ENCODE peak calls at places on chromosomes 7 and 10, in ten cellular contexts. P, X, V, O, H, K, N, Q, I and Y are unnamed samples.

GRCh38 chr10:21329995-21330627 is 195.4 kb downstream of the SKIDA1 start:
- DNase-seq in I (no peak), H (no peak), X (no peak), O (no peak), Q (peak; percentile 57), K (no peak), V (no peak), N (no peak), P (peak; percentile 35), Y (peak; percentile 14)

GRCh38 chr10:24446739-24447138 is 237.8 kb downstream of the KIAA1217 start:
- DNase-seq in O (no peak), V (no peak), K (no peak), H (no peak), X (no peak), P (no peak), I (no peak), N (no peak), Q (no peak), Y (no peak)

GRCh38 chr7:28067171-28067570 is 113.4 kb downstream of the JAZF1 start:
- DNase-seq in Q (no peak), O (no peak), I (no peak), V (no peak), P (no peak), X (no peak), K (no peak), H (no peak), N (no peak), Y (no peak)

GRCh38 chr7:139691253-139691781 is 86.5 kb downstream of the HIPK2 start:
- DNase-seq in O (no peak), V (no peak), X (no peak), N (peak; percentile 81), I (peak; percentile 92), Q (no peak), P (no peak), H (no peak), K (peak; percentile 84), Y (peak; percentile 87)

GRCh38 chr7:122686360-122686878 is 12.5 kb downstream of the RNF133 start:
- DNase-seq in H (no peak), V (no peak), O (no peak), I (no peak), N (no peak), P (no peak), Q (no peak), K (no peak), X (peak; percentile 22), Y (no peak)

GRCh38 chr7:90312745-90313144 is 8.4 kb downstream of the FAM237B start:
- DNase-seq in Q (no peak), N (no peak), O (no peak), X (no peak), H (no peak), I (no peak), K (no peak), V (no peak), P (no peak), Y (peak; percentile 18)

GRCh38 chr10:12902135-12902572 is 99.4 kb downstream of the CCDC3 start:
- DNase-seq in H (peak; percentile 47), O (peak; percentile 50), V (no peak), N (peak; percentile 83), I (peak; percentile 57), X (peak; percentile 59), K (no peak), P (peak; percentile 66), Q (peak; percentile 64), Y (peak; percentile 29)

GRCh38 chr10:124997246-124997790 is 55.4 kb downstream of the ZRANB1 start:
- DNase-seq in P (peak; percentile 19), Q (no peak), X (no peak), K (no peak), V (no peak), H (no peak), I (no peak), O (no peak), N (no peak), Y (no peak)

GRCh38 chr7:10312942-10313341 is 660.7 kb upstream of the PHF14 start:
- DNase-seq in V (no peak), K (no peak), Q (no peak), N (no peak), O (no peak), I (no peak), P (no peak), H (no peak), X (no peak), Y (no peak)

GRCh38 chr7:130959743-130960207 is 225.8 kb upstream of the KLF14 start:
- DNase-seq in O (no peak), P (no peak), Q (no peak), X (no peak), N (no peak), H (no peak), K (no peak), V (no peak), I (no peak), Y (no peak)

DNA sequence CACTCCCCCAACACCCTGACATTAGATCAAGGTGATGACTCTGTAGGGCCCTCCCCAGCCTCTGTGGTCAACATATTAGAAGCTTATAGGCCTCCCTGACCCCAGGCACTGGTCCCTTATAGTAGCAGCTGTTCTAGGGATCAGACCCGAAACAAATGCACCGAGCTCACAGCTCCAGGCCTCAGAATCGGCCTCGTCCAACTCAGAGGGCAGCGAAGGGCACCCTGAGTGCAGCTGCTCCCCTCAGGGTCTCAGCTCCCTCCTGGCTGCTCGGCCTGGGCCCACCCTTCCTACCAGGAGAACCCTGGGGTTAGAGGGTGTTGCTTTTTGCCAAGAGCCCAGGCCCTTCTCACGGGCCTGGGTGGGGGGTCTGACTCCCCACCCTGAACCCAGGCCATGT is 5.0 kb downstream of the ECHS1 start:
- DNase-seq in Q (no peak), P (no peak), V (no peak), O (no peak), N (no peak), I (no peak), K (no peak), H (no peak), X (no peak), Y (no peak)
- H3K27me3 ChIP-seq in Q (no peaks in the 10 kb centered on the region), P (no peaks in the 10 kb centered on the region), V (no peaks in the 10 kb centered on the region), O (no peaks in the 10 kb centered on the region), N (no peaks in the 10 kb centered on the region), I (no peaks in the 10 kb centered on the region), K (no peaks in the 10 kb centered on the region), H (no peaks in the 10 kb centered on the region), X (no peaks in the 10 kb centered on the region), Y (no peaks in the 10 kb centered on the region)

GRCh38 chr7:93575555-93576397 is 1.3 kb upstream of the CALCR start:
- DNase-seq in V (no peak), X (no peak), Q (peak; percentile 28), O (no peak), P (no peak), K (no peak), N (peak; percentile 50), H (no peak), I (no peak), Y (no peak)
- H3K27me3 ChIP-seq in V (peaks cover 3% of the 10 kb centered on the region), X (peaks cover 45% of the 10 kb centered on the region), Q (peaks cover 16% of the 10 kb centered on the region), O (peaks cover 4% of the 10 kb centered on the region), P (no peaks in the 10 kb centered on the region), K (peaks cover 44% of the 10 kb centered on the region), N (peaks cover 28% of the 10 kb centered on the region), H (peaks cover 24% of the 10 kb centered on the region), I (peaks cover 22% of the 10 kb centered on the region), Y (peaks cover 4% of the 10 kb centered on the region)

GRCh38 chr7:41971640-41972187 is 265.3 kb downstream of the GLI3 start:
- DNase-seq in O (no peak), X (no peak), P (no peak), I (no peak), V (no peak), N (no peak), H (no peak), Q (no peak), K (no peak), Y (no peak)

GRCh38 chr7:41972270-41972669 is 264.7 kb downstream of the GLI3 start:
- DNase-seq in H (no peak), V (no peak), Q (no peak), P (no peak), I (no peak), K (no peak), O (no peak), X (no peak), N (no peak), Y (no peak)

GRCh38 chr7:41970946-41971345 is 266.1 kb downstream of the GLI3 start:
- DNase-seq in P (no peak), V (no peak), N (no peak), X (no peak), I (no peak), H (no peak), Q (no peak), O (no peak), K (no peak), Y (no peak)

GRCh38 chr7:41967156-41967555 is 264.3 kb upstream of the INHBA start:
- DNase-seq in H (no peak), P (no peak), X (no peak), I (no peak), K (no peak), V (no peak), Q (no peak), N (no peak), O (no peak), Y (no peak)

GRCh38 chr7:41969713-41970112 is 266.8 kb upstream of the INHBA start:
- DNase-seq in I (no peak), O (no peak), N (no peak), X (no peak), H (no peak), Q (no peak), K (no peak), V (no peak), P (no peak), Y (no peak)
- H3K27me3 ChIP-seq in I (no peaks in the 10 kb centered on the region), O (no peaks in the 10 kb centered on the region), N (peaks cover 43% of the 10 kb centered on the region), X (no peaks in the 10 kb centered on the region), H (no peaks in the 10 kb centered on the region), Q (no peaks in the 10 kb centered on the region), K (no peaks in the 10 kb centered on the region), V (no peaks in the 10 kb centered on the region), P (no peaks in the 10 kb centered on the region), Y (no peaks in the 10 kb centered on the region)

GRCh38 chr10:119470920-119471702 is 71.4 kb downstream of the RGS10 start:
- DNase-seq in O (no peak), K (no peak), H (no peak), V (no peak), P (no peak), X (no peak), I (no peak), Q (no peak), N (no peak), Y (no peak)

GRCh38 chr10:119477444-119477843 is 65.1 kb downstream of the RGS10 start:
- DNase-seq in X (no peak), Q (no peak), H (no peak), O (no peak), N (no peak), V (no peak), I (no peak), K (no peak), P (no peak), Y (no peak)

GRCh38 chr10:119474606-119475005 is 67.9 kb downstream of the RGS10 start:
- DNase-seq in Q (no peak), X (no peak), O (no peak), K (no peak), P (no peak), V (no peak), N (no peak), I (no peak), H (no peak), Y (no peak)

GRCh38 chr10:119469846-119470245 is 72.7 kb downstream of the RGS10 start:
- DNase-seq in K (no peak), V (no peak), H (no peak), X (no peak), I (no peak), O (no peak), Q (no peak), N (no peak), P (no peak), Y (no peak)

GRCh38 chr10:119473715-119474230 is 68.7 kb downstream of the RGS10 start:
- DNase-seq in V (no peak), Q (no peak), H (no peak), O (no peak), X (no peak), P (no peak), K (no peak), N (no peak), I (no peak), Y (no peak)
- H3K27me3 ChIP-seq in V (no peaks in the 10 kb centered on the region), Q (no peaks in the 10 kb centered on the region), H (peaks cover 22% of the 10 kb centered on the region), O (no peaks in the 10 kb centered on the region), X (peaks cover 96% of the 10 kb centered on the region), P (no peaks in the 10 kb centered on the region), K (peaks cover 2% of the 10 kb centered on the region), N (no peaks in the 10 kb centered on the region), I (no peaks in the 10 kb centered on the region), Y (no peaks in the 10 kb centered on the region)